ENCODE peak calls at places on chromosomes 13 and 19, in seven cellular contexts. K, S, A, P, U, J and D are unnamed samples.

GRCh38 chr13:102399791-102400618 is 1.8 kb downstream of the FGF14 start:
- DNase-seq in J (peak), P (no peak), A (peak), U (no peak), K (peak), S (no peak), D (peak)

GRCh38 chr13:60165391-60166099 is 1.8 kb upstream of the DIAPH3 start:
- DNase-seq in U (no peak), P (no peak), S (no peak), K (no peak), J (peak), A (no peak), D (no peak)

GRCh38 chr13:114043421-114044053 is 69.7 kb upstream of the C13orf46 start:
- DNase-seq in P (no peak), S (no peak), A (no peak), U (peak), J (no peak), K (peak), D (no peak)

GRCh38 chr19:807627-808175 is 10.4 kb downstream of the PTBP1 start:
- DNase-seq in J (no peak), S (no peak), U (no peak), P (no peak), A (no peak), K (no peak), D (no peak)

GRCh38 chr13:108943842-108944241 is 314.4 kb downstream of the MYO16 start:
- DNase-seq in J (no peak), S (no peak), P (no peak), A (no peak), U (no peak), K (no peak), D (no peak)

GRCh38 chr19:18670313-18670712 is 13.2 kb upstream of the CRTC1 start:
- DNase-seq in S (no peak), P (no peak), A (no peak), U (no peak), J (no peak), K (no peak), D (no peak)

GRCh38 chr19:40523322-40524047 is 53.2 kb upstream of the SHKBP1 start:
- DNase-seq in A (peak), S (peak), U (peak), K (peak), J (peak), P (no peak), D (peak)

GRCh38 chr13:113456116-113456702 is 2.9 kb upstream of the ADPRHL1 start:
- DNase-seq in U (no peak), S (no peak), K (no peak), J (no peak), A (no peak), P (no peak), D (no peak)

GRCh38 chr13:88919970-88920628 is 1248.9 kb downstream of the SLITRK5 start:
- DNase-seq in A (no peak), S (no peak), K (no peak), J (no peak), P (no peak), U (no peak), D (no peak)

GRCh38 chr19:19542507-19542906 is 4.4 kb downstream of the CILP2 start:
- DNase-seq in J (no peak), K (no peak), S (no peak), A (no peak), U (no peak), P (no peak), D (no peak)

GRCh38 chr19:30374791-30375650 is 2.8 kb downstream of the ZNF536 start:
- DNase-seq in S (no peak), K (peak), J (no peak), U (no peak), P (no peak), A (no peak), D (peak)

GRCh38 chr13:113771709-113772331 is 12.8 kb downstream of the TMEM255B start:
- DNase-seq in U (no peak), S (no peak), K (no peak), J (no peak), P (no peak), A (no peak), D (no peak)

GRCh38 chr13:64753606-64754005 is 2476.5 kb downstream of the PCDH9 start:
- DNase-seq in P (no peak), J (no peak), K (no peak), U (no peak), S (no peak), A (no peak), D (no peak)

GRCh38 chr19:41939861-41940442 is 11.7 kb upstream of the ERFL start:
- DNase-seq in U (no peak), S (peak), K (no peak), P (no peak), A (no peak), J (no peak), D (peak)

GRCh38 chr19:456547-457110 is 4.2 kb downstream of the SHC2 start:
- DNase-seq in J (no peak), K (no peak), A (no peak), S (no peak), U (no peak), P (no peak), D (no peak)

GRCh38 chr19:5154129-5154798 is 185.4 kb downstream of the KDM4B start:
- DNase-seq in A (peak), J (peak), P (no peak), K (peak), S (peak), U (no peak), D (peak)

GRCh38 chr19:11137542-11138384 is 17.8 kb downstream of the SPC24 start:
- DNase-seq in P (no peak), S (peak), J (peak), A (peak), U (peak), K (peak), D (peak)

GRCh38 chr13:96851856-96852255 is 142.4 kb downstream of the OXGR1 start:
- DNase-seq in S (no peak), A (no peak), J (no peak), K (no peak), U (no peak), P (no peak), D (no peak)

GRCh38 chr19:7349961-7350711 is 1.4 kb downstream of the ARHGEF18 start:
- DNase-seq in S (peak), U (no peak), K (no peak), P (peak), J (no peak), A (no peak), D (no peak)

GRCh38 chr19:4069331-4069959 is 2.7 kb upstream of the ZBTB7A start:
- DNase-seq in S (peak), J (no peak), A (no peak), P (no peak), K (no peak), U (no peak), D (no peak)

GRCh38 chr13:73740681-73741080 is 393.5 kb downstream of the KLF12 start:
- DNase-seq in P (no peak), K (no peak), J (no peak), A (no peak), U (peak), S (no peak), D (no peak)

GRCh38 chr13:109764474-109765292 is 21.7 kb downstream of the IRS2 start:
- DNase-seq in U (no peak), A (no peak), P (no peak), J (no peak), S (no peak), K (no peak), D (no peak)

GRCh38 chr13:42173789-42174343 is 98.1 kb upstream of the AKAP11 start:
- DNase-seq in K (no peak), J (peak), P (no peak), S (no peak), U (no peak), A (no peak), D (no peak)

GRCh38 chr19:982567-983170 is 1.5 kb upstream of the WDR18 start:
- DNase-seq in S (peak), U (peak), A (peak), J (peak), K (peak), P (peak), D (peak)

GRCh38 chr13:99313473-99313872 is 6.3 kb upstream of the GPR183 start:
- DNase-seq in P (no peak), J (no peak), A (no peak), U (no peak), K (no peak), S (no peak), D (no peak)

GRCh38 chr19:38977445-38978314 is 2.1 kb upstream of the FBXO17 start:
- DNase-seq in P (no peak), K (no peak), S (peak), J (no peak), U (no peak), A (peak), D (no peak)

GRCh38 chr13:98393873-98394272 is 183.0 kb downstream of the STK24 start:
- DNase-seq in A (no peak), S (no peak), P (no peak), K (no peak), U (no peak), J (no peak), D (no peak)

GRCh38 chr13:106230450-106230849 is 305.0 kb downstream of the EFNB2 start:
- DNase-seq in A (no peak), P (no peak), U (peak), J (no peak), K (no peak), S (no peak), D (no peak)

GRCh38 chr13:31774186-31774585 is 34.9 kb downstream of the RXFP2 start:
- DNase-seq in S (no peak), P (no peak), A (no peak), J (no peak), U (peak), K (no peak), D (no peak)

GRCh38 chr19:17491287-17491686 is 20.2 kb upstream of the PGLS start:
- DNase-seq in A (no peak), P (no peak), J (no peak), S (no peak), K (no peak), U (no peak), D (no peak)

GRCh38 chr13:83895994-83896580 is 13.8 kb upstream of the SLITRK1 start:
- DNase-seq in J (no peak), A (no peak), S (no peak), K (no peak), U (peak), P (no peak), D (no peak)

GRCh38 chr19:5060591-5061339 is 91.9 kb downstream of the KDM4B start:
- DNase-seq in A (no peak), K (no peak), S (no peak), J (no peak), P (no peak), U (no peak), D (no peak)

GRCh38 chr19:12838182-12838890 is at the start of gene MAST1:
- DNase-seq in K (peak), U (no peak), J (peak), P (no peak), S (peak), A (peak), D (peak)